ENCODE peak calls at places on chromosome 5, in five cellular contexts. L is cardiac muscle cell; Z is A549; B is CD8-positive, alpha-beta T cell; D is heart left ventricle. V is an unnamed sample.

GRCh38 chr5:35815089-35815936 is 41.4 kb upstream of the IL7R start:
- DNase-seq in D (no peak), Z (peak), L (peak), B (no peak), V (peak)

GRCh38 chr5:106974256-106974655 is 696.5 kb downstream of the EFNA5 start:
- DNase-seq in L (peak), B (no peak), D (no peak), Z (no peak), V (no peak)

GRCh38 chr5:123093279-123094226 is 4.5 kb downstream of the PRDM6 start:
- DNase-seq in B (no peak), D (no peak), Z (no peak), L (no peak), V (no peak)

GRCh38 chr5:154801083-154801482 is 45.9 kb downstream of the LARP1 start:
- DNase-seq in L (no peak), B (no peak), D (no peak), Z (no peak), V (peak)

GRCh38 chr5:82597437-82597836 is 319.3 kb upstream of the RPS23 start:
- DNase-seq in L (no peak), B (no peak), Z (peak), D (no peak), V (no peak)

GRCh38 chr5:74865799-74866652 is at the start of gene FAM169A:
- DNase-seq in B (peak), Z (peak), D (peak), L (peak), V (peak)

GRCh38 chr5:149298163-149298562 is 26.5 kb downstream of the AFAP1L1 start:
- DNase-seq in Z (no peak), L (no peak), D (no peak), B (no peak), V (no peak)

GRCh38 chr5:45279109-45279508 is 417.1 kb downstream of the HCN1 start:
- DNase-seq in L (no peak), Z (no peak), B (no peak), D (no peak), V (no peak)

GRCh38 chr5:5183192-5183699 is 43.1 kb downstream of the ADAMTS16 start:
- DNase-seq in Z (no peak), L (peak), B (no peak), D (no peak), V (no peak)

GRCh38 chr5:151065609-151066008 is 15.2 kb downstream of the TNIP1 start:
- DNase-seq in L (no peak), B (no peak), D (no peak), Z (no peak), V (no peak)

GRCh38 chr5:156328176-156328575 is 1.2 kb downstream of the SGCD start:
- DNase-seq in Z (no peak), L (no peak), B (no peak), D (no peak), V (no peak)

GRCh38 chr5:1347571-1347970 is 2.7 kb upstream of the CLPTM1L start:
- DNase-seq in Z (no peak), D (no peak), B (no peak), L (no peak), V (no peak)

GRCh38 chr5:159773062-159773924 is 143.0 kb upstream of the ADRA1B start:
- DNase-seq in D (peak), L (peak), Z (peak), B (peak), V (peak)

GRCh38 chr5:159123700-159124099 is 24.0 kb upstream of the EBF1 start:
- DNase-seq in B (no peak), Z (no peak), L (no peak), D (no peak), V (no peak)

GRCh38 chr5:94691947-94692346 is 73.5 kb downstream of the SLF1 start:
- DNase-seq in Z (peak), B (peak), D (no peak), L (no peak), V (peak)

GRCh38 chr5:119458911-119459632 is 6.8 kb downstream of the HSD17B4 start:
- DNase-seq in B (no peak), Z (no peak), L (no peak), D (no peak), V (no peak)

GRCh38 chr5:134289509-134290113 is 63.7 kb upstream of the PPP2CA start:
- DNase-seq in B (peak), D (peak), Z (peak), L (peak), V (peak)

GRCh38 chr5:174920906-174921550 is 196.6 kb downstream of the MSX2 start:
- DNase-seq in L (no peak), Z (no peak), D (no peak), B (no peak), V (no peak)

GRCh38 chr5:150258126-150258525 is 31.4 kb downstream of the CAMK2A start:
- DNase-seq in D (no peak), L (no peak), B (no peak), Z (no peak), V (no peak)

GRCh38 chr5:56080375-56081052 is 85.8 kb upstream of the IL6ST start:
- DNase-seq in Z (no peak), B (no peak), L (no peak), D (no peak), V (no peak)

GRCh38 chr5:55847837-55848236 is 3.3 kb upstream of the IL31RA start:
- DNase-seq in D (no peak), Z (no peak), B (no peak), L (no peak), V (peak)

GRCh38 chr5:31844615-31845345 is 205.8 kb downstream of the PDZD2 start:
- DNase-seq in L (no peak), D (no peak), B (no peak), Z (no peak), V (no peak)

GRCh38 chr5:120532835-120533234 is 68.7 kb downstream of the PRR16 start:
- DNase-seq in Z (no peak), D (no peak), L (peak), B (no peak), V (no peak)
- TF ChIP-seq CTCF in Z (no peak), D (peak), L (peak), B (no peak), V (peak)

GRCh38 chr5:14597080-14597479 is 15.5 kb downstream of the OTULINL start:
- DNase-seq in D (no peak), L (no peak), B (no peak), Z (no peak), V (no peak)

GRCh38 chr5:14598225-14598624 is 16.6 kb downstream of the OTULINL start:
- DNase-seq in B (no peak), Z (no peak), L (no peak), D (no peak), V (no peak)

GRCh38 chr5:14595189-14595588 is 13.6 kb downstream of the OTULINL start:
- DNase-seq in L (no peak), B (peak), Z (no peak), D (no peak), V (no peak)

GRCh38 chr5:14594378-14595074 is 12.9 kb downstream of the OTULINL start:
- DNase-seq in B (no peak), L (no peak), Z (no peak), D (no peak), V (no peak)

DNA sequence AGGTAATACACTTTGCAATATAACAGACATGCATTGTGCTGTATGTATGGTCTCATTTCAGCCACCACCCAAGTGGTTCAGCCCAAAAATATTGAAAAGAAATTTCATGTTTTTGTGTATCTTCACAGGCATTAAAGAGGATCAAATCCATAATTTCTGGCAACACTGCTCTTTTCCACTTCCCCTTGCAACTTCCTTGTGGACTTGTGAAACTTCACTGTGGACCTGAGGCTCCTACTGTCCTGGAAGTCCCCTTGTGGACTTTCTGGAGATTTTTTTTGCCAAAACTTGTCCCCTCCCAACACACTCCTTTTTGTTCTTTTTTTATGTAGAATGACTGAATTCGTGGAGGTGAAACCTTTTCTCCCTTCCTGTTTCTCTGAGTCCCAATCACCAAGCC is 14.3 kb downstream of the OTULINL start:
- DNase-seq in L (no peak), Z (no peak), B (no peak), D (no peak), V (no peak)
- H3K4me3 ChIP-seq in L (no peak), Z (no peak), B (peak), D (no peak), V (no peak)

GRCh38 chr5:41755705-41756104 is 114.5 kb downstream of the OXCT1 start:
- DNase-seq in D (no peak), L (no peak), Z (no peak), B (no peak), V (no peak)

GRCh38 chr5:41751867-41752266 is 118.4 kb downstream of the OXCT1 start:
- DNase-seq in D (no peak), B (no peak), Z (no peak), L (no peak), V (no peak)

DNA sequence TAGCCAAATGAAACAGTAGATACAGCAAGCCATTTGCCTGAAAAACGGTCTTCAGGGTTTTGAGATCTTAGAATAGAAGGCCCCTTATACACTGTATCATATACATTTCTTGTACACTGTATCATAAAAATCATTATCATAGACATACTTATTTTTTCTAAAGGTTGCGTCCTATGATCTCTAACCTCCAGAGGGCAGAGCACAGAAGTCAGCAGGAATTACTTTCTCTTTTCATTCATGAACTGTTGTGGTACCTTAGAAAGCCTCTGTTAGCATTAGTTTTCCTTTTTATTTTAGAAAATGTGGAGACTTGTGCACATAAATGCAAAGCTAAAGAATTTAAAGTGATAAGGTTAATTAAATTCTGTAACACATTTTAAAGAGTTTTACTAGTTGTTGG is 115.4 kb downstream of the OXCT1 start:
- DNase-seq in D (no peak), L (no peak), Z (no peak), B (no peak), V (no peak)
- TF ChIP-seq CTCF in D (peak), L (no peak), Z (peak), B (no peak), V (no peak)

DNA sequence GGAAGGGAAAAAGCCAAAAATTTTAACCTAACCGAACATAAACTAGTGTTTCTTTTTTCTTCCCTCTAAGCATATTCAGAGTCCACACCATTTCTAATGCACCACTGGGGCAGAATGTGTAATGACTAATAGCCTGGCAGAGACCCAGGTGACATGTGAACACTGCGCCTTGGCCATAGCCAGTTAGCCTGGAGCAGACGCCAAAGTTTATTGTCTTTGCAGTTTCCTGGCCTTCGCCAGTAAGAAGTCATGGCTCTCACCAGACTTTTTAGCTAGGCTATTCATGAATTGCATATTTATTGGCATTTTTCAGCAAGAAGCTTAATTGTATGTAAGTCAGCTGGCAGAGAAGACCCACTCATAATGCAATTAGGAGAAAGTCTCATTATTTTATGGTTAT is 182.8 kb upstream of the SLC27A6 start:
- DNase-seq in B (no peak), D (peak), L (no peak), Z (peak), V (peak)
- H3K4me3 ChIP-seq in B (no peak), D (no peak), L (no peak), Z (no peak), V (no peak)

GRCh38 chr5:176387384-176387925 is 943 bp downstream of the NOP16 start:
- DNase-seq in Z (no peak), L (no peak), D (no peak), B (no peak), V (no peak)
- TF ChIP-seq CTCF in Z (no peak), L (no peak), D (no peak), B (no peak), V (no peak)

V was measured in fibroblast of pulmonary artery.